ENCODE peak calls at places on chromosomes 2 and 18, in four cellular contexts. Y is fibroblast of mammary gland, I is Panc1, D is endothelial cell of umbilical vein. Q is an unnamed sample.

GRCh38 chr2:108855194-108855593 is 68.6 kb downstream of the CCDC138 start:
- DNase-seq in I (no peak), D (peak; percentile 24), Y (peak; percentile 7), Q (no peak)

GRCh38 chr18:10923671-10924070 is 225.7 kb downstream of the PIEZO2 start:
- DNase-seq in I (no peak), Y (peak; percentile 57), D (no peak), Q (peak; percentile 59)

GRCh38 chr2:230712443-230713330 is at the start of gene CAB39:
- DNase-seq in D (peak; percentile 90), Y (peak; percentile 79), I (no peak), Q (peak; percentile 87)

GRCh38 chr18:31241425-31241824 is 76.5 kb upstream of the DSG1 start:
- DNase-seq in Y (no peak), D (no peak), I (no peak), Q (no peak)

GRCh38 chr2:72770879-72771461 is 54.9 kb downstream of the EXOC6B start:
- DNase-seq in D (peak; percentile 84), I (no peak), Y (peak; percentile 76), Q (peak; percentile 44)

GRCh38 chr18:33751613-33752221 is 173.7 kb downstream of the ASXL3 start:
- DNase-seq in Y (peak; percentile 58), I (no peak), D (peak; percentile 11), Q (peak; percentile 60)

GRCh38 chr2:9497017-9497416 is 22.7 kb downstream of the IAH1 start:
- DNase-seq in I (no peak), D (no peak), Y (no peak), Q (no peak)

GRCh38 chr18:38851526-38851925 is 1285.9 kb upstream of the CELF4 start:
- DNase-seq in I (no peak), Y (no peak), D (no peak), Q (no peak)

GRCh38 chr2:84741182-84741822 is 139.6 kb downstream of the TRABD2A start:
- DNase-seq in I (peak; percentile 12), Y (peak; percentile 23), D (peak; percentile 8), Q (peak; percentile 36)

GRCh38 chr2:95106081-95106480 is 15.5 kb downstream of the MRPS5 start:
- DNase-seq in Y (peak; percentile 16), D (no peak), I (no peak), Q (no peak)

GRCh38 chr2:187188783-187189631 is 259.0 kb downstream of the CALCRL start:
- DNase-seq in Y (no peak), I (no peak), D (peak; percentile 19), Q (no peak)

GRCh38 chr18:46772396-46772795 is 15.5 kb upstream of the ST8SIA5 start:
- DNase-seq in Y (no peak), D (no peak), I (no peak), Q (no peak)

GRCh38 chr2:147388217-147388616 is 456.6 kb upstream of the ACVR2A start:
- DNase-seq in Y (no peak), D (no peak), I (no peak), Q (no peak)

GRCh38 chr2:8636691-8637636 is 44.9 kb upstream of the ID2 start:
- DNase-seq in I (no peak), Y (no peak), D (no peak), Q (peak; percentile 21)

GRCh38 chr2:65532318-65532717 is 99.9 kb upstream of the SPRED2 start:
- DNase-seq in I (no peak), Y (no peak), D (no peak), Q (no peak)

GRCh38 chr2:36178384-36178783 is 177.2 kb upstream of the CRIM1 start:
- DNase-seq in Y (no peak), D (peak; percentile 73), I (no peak), Q (no peak)

GRCh38 chr2:128469875-128470274 is 151.2 kb upstream of the HS6ST1 start:
- DNase-seq in Y (no peak), D (no peak), I (no peak), Q (no peak)

GRCh38 chr2:25790074-25790473 is 88.2 kb downstream of the ASXL2 start:
- DNase-seq in D (no peak), I (no peak), Y (peak; percentile 4), Q (no peak)

GRCh38 chr2:126858013-126858412 is 40.7 kb upstream of the TEX51 start:
- DNase-seq in Y (no peak), I (no peak), D (no peak), Q (no peak)

GRCh38 chr18:34122724-34123334 is 101.9 kb downstream of the NOL4 start:
- DNase-seq in I (peak; percentile 45), D (peak; percentile 56), Y (peak; percentile 67), Q (peak; percentile 24)

GRCh38 chr2:238956676-238957075 is 108.8 kb downstream of the TWIST2 start:
- DNase-seq in Y (no peak), D (peak; percentile 87), I (no peak), Q (no peak)